ENCODE peak calls at places on chromosomes 4 and X, in nine cellular contexts. One of them, this sample, is unnamed.

GRCh38 chr4:98659106-98659592 is 738 bp upstream of the TSPAN5 start:
- DNase-seq in caudate nucleus: no peak
- DNase-seq in HT1080: peak
- DNase-seq in GM03348: peak
- DNase-seq in ACHN: peak
- DNase-seq in trophoblast cell: no peak
- DNase-seq in sciatic nerve: no peak
- DNase-seq in AG08396: peak
- DNase-seq in non-pigmented ciliary epithelial cell: no peak
- DNase-seq in this sample: no peak

GRCh38 chr4:3792813-3793212 is 26.6 kb downstream of the ADRA2C start:
- DNase-seq in caudate nucleus: no peak
- DNase-seq in HT1080: no peak
- DNase-seq in GM03348: no peak
- DNase-seq in ACHN: no peak
- DNase-seq in trophoblast cell: no peak
- DNase-seq in sciatic nerve: no peak
- DNase-seq in AG08396: no peak
- DNase-seq in non-pigmented ciliary epithelial cell: no peak
- DNase-seq in this sample: peak

GRCh38 chr4:61202638-61203495 is 2.7 kb downstream of the ADGRL3 start:
- DNase-seq in caudate nucleus: peak
- DNase-seq in HT1080: peak
- DNase-seq in GM03348: no peak
- DNase-seq in ACHN: no peak
- DNase-seq in trophoblast cell: no peak
- DNase-seq in sciatic nerve: no peak
- DNase-seq in AG08396: no peak
- DNase-seq in non-pigmented ciliary epithelial cell: no peak
- DNase-seq in this sample: peak

GRCh38 chr4:35494955-35495354 is 749.4 kb downstream of the ARAP2 start:
- DNase-seq in caudate nucleus: no peak
- DNase-seq in HT1080: no peak
- DNase-seq in GM03348: no peak
- DNase-seq in ACHN: no peak
- DNase-seq in trophoblast cell: no peak
- DNase-seq in sciatic nerve: no peak
- DNase-seq in AG08396: no peak
- DNase-seq in non-pigmented ciliary epithelial cell: no peak
- DNase-seq in this sample: no peak

GRCh38 chr4:55336138-55337034 is 9.7 kb upstream of the SRD5A3 start:
- DNase-seq in caudate nucleus: no peak
- DNase-seq in HT1080: no peak
- DNase-seq in GM03348: no peak
- DNase-seq in ACHN: no peak
- DNase-seq in trophoblast cell: no peak
- DNase-seq in sciatic nerve: no peak
- DNase-seq in AG08396: no peak
- DNase-seq in non-pigmented ciliary epithelial cell: no peak
- DNase-seq in this sample: peak

GRCh38 chr4:114349543-114350175 is 248.9 kb upstream of the UGT8 start:
- DNase-seq in caudate nucleus: no peak
- DNase-seq in HT1080: peak
- DNase-seq in GM03348: no peak
- DNase-seq in ACHN: no peak
- DNase-seq in trophoblast cell: no peak
- DNase-seq in sciatic nerve: no peak
- DNase-seq in AG08396: no peak
- DNase-seq in non-pigmented ciliary epithelial cell: peak
- DNase-seq in this sample: no peak

GRCh38 chrX:29090811-29091210 is 503.6 kb downstream of the IL1RAPL1 start:
- DNase-seq in caudate nucleus: no peak
- DNase-seq in HT1080: peak
- DNase-seq in GM03348: peak
- DNase-seq in ACHN: peak
- DNase-seq in trophoblast cell: no peak
- DNase-seq in sciatic nerve: no peak
- DNase-seq in AG08396: no peak
- DNase-seq in non-pigmented ciliary epithelial cell: no peak
- DNase-seq in this sample: no peak

GRCh38 chr4:23762551-23762950 is 127.3 kb downstream of the PPARGC1A start:
- DNase-seq in caudate nucleus: no peak
- DNase-seq in HT1080: no peak
- DNase-seq in GM03348: no peak
- DNase-seq in ACHN: no peak
- DNase-seq in trophoblast cell: no peak
- DNase-seq in sciatic nerve: no peak
- DNase-seq in AG08396: no peak
- DNase-seq in non-pigmented ciliary epithelial cell: no peak
- DNase-seq in this sample: no peak

GRCh38 chrX:39777623-39778025 is 320.1 kb downstream of the BCOR start:
- DNase-seq in caudate nucleus: no peak
- DNase-seq in HT1080: no peak
- DNase-seq in GM03348: no peak
- DNase-seq in ACHN: no peak
- DNase-seq in trophoblast cell: no peak
- DNase-seq in sciatic nerve: no peak
- DNase-seq in AG08396: no peak
- DNase-seq in non-pigmented ciliary epithelial cell: no peak
- DNase-seq in this sample: no peak

GRCh38 chr4:79241846-79242245 is 84.0 kb downstream of the NAA11 start:
- DNase-seq in caudate nucleus: no peak
- DNase-seq in HT1080: peak
- DNase-seq in GM03348: no peak
- DNase-seq in ACHN: peak
- DNase-seq in trophoblast cell: peak
- DNase-seq in sciatic nerve: no peak
- DNase-seq in AG08396: peak
- DNase-seq in non-pigmented ciliary epithelial cell: no peak
- DNase-seq in this sample: no peak

GRCh38 chr4:83112678-83113428 is 1.7 kb downstream of the PLAC8 start:
- DNase-seq in caudate nucleus: no peak
- DNase-seq in HT1080: no peak
- DNase-seq in GM03348: no peak
- DNase-seq in ACHN: no peak
- DNase-seq in trophoblast cell: peak
- DNase-seq in sciatic nerve: no peak
- DNase-seq in AG08396: no peak
- DNase-seq in non-pigmented ciliary epithelial cell: peak
- DNase-seq in this sample: no peak

GRCh38 chr4:4990329-4990728 is 28.9 kb downstream of the CYTL1 start:
- DNase-seq in caudate nucleus: no peak
- DNase-seq in HT1080: no peak
- DNase-seq in GM03348: peak
- DNase-seq in ACHN: no peak
- DNase-seq in trophoblast cell: no peak
- DNase-seq in sciatic nerve: no peak
- DNase-seq in AG08396: no peak
- DNase-seq in non-pigmented ciliary epithelial cell: no peak
- DNase-seq in this sample: no peak

GRCh38 chr4:123621072-123621705 is 224.6 kb downstream of the SPRY1 start:
- DNase-seq in caudate nucleus: no peak
- DNase-seq in HT1080: peak
- DNase-seq in GM03348: peak
- DNase-seq in ACHN: no peak
- DNase-seq in trophoblast cell: no peak
- DNase-seq in sciatic nerve: no peak
- DNase-seq in AG08396: no peak
- DNase-seq in non-pigmented ciliary epithelial cell: no peak
- DNase-seq in this sample: no peak

GRCh38 chr4:141713185-141713584 is 76.8 kb downstream of the IL15 start:
- DNase-seq in caudate nucleus: no peak
- DNase-seq in HT1080: no peak
- DNase-seq in GM03348: no peak
- DNase-seq in ACHN: peak
- DNase-seq in trophoblast cell: no peak
- DNase-seq in sciatic nerve: no peak
- DNase-seq in AG08396: no peak
- DNase-seq in non-pigmented ciliary epithelial cell: no peak
- DNase-seq in this sample: no peak

GRCh38 chr4:139607302-139608060 is 51.5 kb upstream of the SETD7 start:
- DNase-seq in caudate nucleus: no peak
- DNase-seq in HT1080: no peak
- DNase-seq in GM03348: no peak
- DNase-seq in ACHN: no peak
- DNase-seq in trophoblast cell: no peak
- DNase-seq in sciatic nerve: no peak
- DNase-seq in AG08396: no peak
- DNase-seq in non-pigmented ciliary epithelial cell: no peak
- DNase-seq in this sample: no peak

This sample was measured in BE2C.